ENCODE peak calls at places on chromosome 3, in ten cellular contexts. D is BJ, U is OCI-LY7, F is vagina, C is heart left ventricle, I is nephron progenitor cell, N is gastrocnemius medialis, B is endodermal cell, H is endothelial cell, Z is HFF-Myc. K is an unnamed sample.

GRCh38 chr3:75396316-75396802 is 267.8 kb upstream of the FRG2C start:
- DNase-seq in H (no peak), D (no peak), Z (no peak), I (no peak), B (no peak), U (no peak), C (no peak), F (no peak), N (no peak), K (no peak)

GRCh38 chr3:117036259-117036799 is 326.8 kb downstream of the TUSC7 start:
- DNase-seq in I (no peak), Z (peak), B (no peak), F (no peak), U (no peak), C (peak), N (peak), D (peak), H (no peak), K (no peak)

GRCh38 chr3:183285828-183286457 is 32.9 kb downstream of the B3GNT5 start:
- DNase-seq in B (no peak), H (peak), Z (peak), C (peak), N (peak), U (peak), I (no peak), F (peak), D (peak), K (no peak)

GRCh38 chr3:194952882-194953281 is 267.2 kb downstream of the FAM43A start:
- DNase-seq in C (peak), Z (no peak), F (no peak), U (no peak), D (no peak), I (no peak), B (no peak), N (no peak), H (peak), K (no peak)

GRCh38 chr3:183185696-183186095 is 23.2 kb upstream of the LAMP3 start:
- DNase-seq in B (no peak), H (no peak), D (peak), Z (peak), I (no peak), F (no peak), U (no peak), C (no peak), N (no peak), K (no peak)

GRCh38 chr3:65575376-65575840 is 463.3 kb downstream of the MAGI1 start:
- DNase-seq in F (no peak), H (no peak), D (peak), I (no peak), U (no peak), Z (peak), C (no peak), N (no peak), B (no peak), K (no peak)

GRCh38 chr3:126999383-126999782 is 16.5 kb downstream of the PLXNA1 start:
- DNase-seq in N (no peak), I (no peak), Z (no peak), F (no peak), H (no peak), C (no peak), B (no peak), U (no peak), D (no peak), K (no peak)

GRCh38 chr3:56119575-56120349 is 348.5 kb downstream of the ERC2 start:
- DNase-seq in U (no peak), H (no peak), F (no peak), C (peak), D (peak), Z (no peak), N (peak), B (no peak), I (no peak), K (no peak)

GRCh38 chr3:31291818-31292217 is 240.9 kb upstream of the STT3B start:
- DNase-seq in D (no peak), H (no peak), B (no peak), I (no peak), C (no peak), Z (no peak), N (no peak), U (no peak), F (no peak), K (no peak)

GRCh38 chr3:196537319-196537984 is 22.3 kb upstream of the SMCO1 start:
- DNase-seq in U (peak), Z (no peak), C (no peak), D (no peak), F (no peak), H (peak), N (no peak), I (peak), B (peak), K (peak)

GRCh38 chr3:29335438-29335837 is 54.6 kb downstream of the RBMS3 start:
- DNase-seq in C (peak), U (no peak), Z (peak), H (peak), I (peak), F (no peak), B (peak), D (peak), N (peak), K (no peak)

GRCh38 chr3:170418422-170419300 is at the start of gene CLDN11:
- DNase-seq in C (peak), U (no peak), N (no peak), B (peak), F (no peak), Z (no peak), D (no peak), I (peak), H (peak), K (peak)

GRCh38 chr3:46935989-46936620 is 40.4 kb downstream of the CCDC12 start:
- DNase-seq in H (no peak), Z (no peak), N (no peak), B (no peak), D (no peak), U (no peak), C (no peak), I (no peak), F (no peak), K (no peak)

GRCh38 chr3:25648107-25648535 is 16.6 kb downstream of the TOP2B start:
- DNase-seq in D (peak), N (peak), I (peak), F (no peak), U (peak), H (peak), C (peak), Z (peak), B (peak), K (peak)

GRCh38 chr3:189353318-189353958 is 181.7 kb downstream of the TPRG1 start:
- DNase-seq in I (no peak), D (no peak), B (no peak), N (no peak), H (no peak), F (no peak), C (no peak), Z (no peak), U (no peak), K (no peak)

GRCh38 chr3:37554364-37554763 is 307.3 kb upstream of the CTDSPL start:
- DNase-seq in I (no peak), H (no peak), D (no peak), F (no peak), Z (no peak), N (no peak), C (no peak), U (no peak), B (peak), K (no peak)
- TF ChIP-seq CTCF in I (peak), H (no peak), D (no peak), F (no peak), Z (peak), N (no peak), C (no peak), U (peak), B (peak), K (no peak)

GRCh38 chr3:124926426-124927116 is 8.0 kb downstream of the MUC13 start:
- DNase-seq in F (no peak), I (no peak), N (no peak), U (no peak), H (no peak), C (no peak), Z (no peak), B (no peak), D (no peak), K (no peak)

GRCh38 chr3:124927454-124928079 is 7.0 kb downstream of the MUC13 start:
- DNase-seq in F (no peak), I (no peak), B (no peak), D (no peak), U (no peak), Z (no peak), C (no peak), H (no peak), N (no peak), K (no peak)

GRCh38 chr3:124924741-124925140 is 9.8 kb downstream of the MUC13 start:
- DNase-seq in Z (no peak), C (no peak), N (no peak), U (no peak), H (no peak), I (no peak), B (no peak), D (no peak), F (no peak), K (no peak)

GRCh38 chr3:124920718-124921117 is 13.8 kb downstream of the MUC13 start:
- DNase-seq in C (no peak), F (no peak), U (no peak), N (peak), B (no peak), I (no peak), H (no peak), D (no peak), Z (no peak), K (no peak)

DNA sequence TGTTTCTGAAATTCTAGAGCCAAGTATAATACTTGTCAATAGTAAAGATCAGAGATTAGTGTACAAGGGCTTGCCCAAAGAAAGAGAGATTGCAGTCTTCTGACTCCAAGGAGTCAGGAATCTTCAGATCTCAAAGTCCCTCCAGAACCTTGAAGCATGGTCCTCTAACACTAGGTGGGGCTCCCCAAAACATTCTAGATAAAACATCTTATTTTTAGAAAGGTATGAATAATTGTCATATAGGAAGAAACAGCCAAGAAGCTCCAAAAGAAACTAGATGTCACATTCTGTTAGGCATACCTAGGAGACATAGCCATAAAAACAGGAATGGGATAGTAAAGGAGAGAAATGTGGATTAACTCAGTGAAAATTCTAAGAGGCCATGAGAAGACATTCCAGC is 10.7 kb downstream of the MUC13 start:
- DNase-seq in F (no peak), B (no peak), H (no peak), U (no peak), D (no peak), Z (no peak), N (no peak), C (no peak), I (no peak), K (no peak)
- TF ChIP-seq CTCF in F (no peak), B (no peak), H (no peak), U (peak), D (peak), Z (no peak), N (no peak), C (no peak), I (no peak), K (no peak)

GRCh38 chr3:39272191-39272590 is 7.6 kb downstream of the CX3CR1 start:
- DNase-seq in I (no peak), D (no peak), U (no peak), F (no peak), N (no peak), C (no peak), Z (no peak), B (no peak), H (no peak), K (no peak)

GRCh38 chr3:39275963-39276593 is 3.8 kb downstream of the CX3CR1 start:
- DNase-seq in Z (no peak), U (no peak), F (peak), I (no peak), C (no peak), N (no peak), D (no peak), B (peak), H (no peak), K (no peak)

GRCh38 chr3:39275052-39275451 is 4.8 kb downstream of the CX3CR1 start:
- DNase-seq in B (peak), H (no peak), D (no peak), I (no peak), C (no peak), F (peak), U (no peak), N (no peak), Z (no peak), K (no peak)

GRCh38 chr3:39271363-39271762 is 8.5 kb downstream of the CX3CR1 start:
- DNase-seq in C (no peak), F (peak), N (no peak), D (no peak), B (no peak), Z (no peak), I (no peak), U (no peak), H (no peak), K (no peak)

GRCh38 chr3:39273119-39273518 is 6.7 kb downstream of the CX3CR1 start:
- DNase-seq in N (no peak), Z (no peak), D (no peak), C (no peak), I (no peak), B (peak), F (no peak), H (no peak), U (no peak), K (no peak)
- TF ChIP-seq CTCF in N (no peak), Z (peak), D (no peak), C (no peak), I (no peak), B (peak), F (no peak), H (no peak), U (peak), K (no peak)

GRCh38 chr3:142152349-142152748 is 3.0 kb upstream of the TFDP2 start:
- DNase-seq in U (peak), D (no peak), F (no peak), H (peak), C (no peak), N (no peak), B (peak), I (peak), Z (no peak), K (peak)
- TF ChIP-seq CTCF in U (peak), D (peak), F (no peak), H (peak), C (no peak), N (no peak), B (peak), I (peak), Z (no peak), K (peak)

GRCh38 chr3:5122741-5123706 is 932 bp downstream of the ARL8B start:
- DNase-seq in B (peak), U (peak), I (peak), C (peak), N (peak), Z (no peak), H (no peak), F (no peak), D (no peak), K (peak)
- TF ChIP-seq CTCF in B (no peak), U (no peak), I (no peak), C (no peak), N (no peak), Z (no peak), H (no peak), F (no peak), D (no peak), K (no peak)

GRCh38 chr3:125059488-125060245 is 3.9 kb upstream of the HEG1 start:
- DNase-seq in H (no peak), Z (no peak), F (no peak), U (no peak), N (no peak), D (no peak), B (peak), I (no peak), C (no peak), K (no peak)
- TF ChIP-seq CTCF in H (no peak), Z (no peak), F (no peak), U (no peak), N (no peak), D (no peak), B (peak), I (no peak), C (no peak), K (no peak)

K was measured in glutamatergic neuron.